ENCODE peak calls at places on chromosomes 3 and 15, in eight cellular contexts. One of them, this sample, is unnamed.

GRCh38 chr3:16866447-16867025 is 18.2 kb upstream of the PLCL2 start:
- DNase-seq in HCT116: no peak
- DNase-seq in OCI-LY7: peak; percentile 16
- DNase-seq in PC-3: peak; percentile 53
- DNase-seq in MM.1S: no peak
- DNase-seq in SK-N-SH: no peak
- DNase-seq in GM23338: no peak
- DNase-seq in PC-9: no peak
- DNase-seq in this sample: no peak

GRCh38 chr15:69398541-69398940 is 15.6 kb upstream of the KIF23 start:
- DNase-seq in HCT116: no peak
- DNase-seq in OCI-LY7: no peak
- DNase-seq in PC-3: no peak
- DNase-seq in MM.1S: no peak
- DNase-seq in SK-N-SH: no peak
- DNase-seq in GM23338: no peak
- DNase-seq in PC-9: no peak
- DNase-seq in this sample: no peak

GRCh38 chr15:79121571-79121970 is 31.0 kb upstream of the RASGRF1 start:
- DNase-seq in HCT116: no peak
- DNase-seq in OCI-LY7: no peak
- DNase-seq in PC-3: no peak
- DNase-seq in MM.1S: no peak
- DNase-seq in SK-N-SH: no peak
- DNase-seq in GM23338: no peak
- DNase-seq in PC-9: no peak
- DNase-seq in this sample: no peak

GRCh38 chr3:12444582-12445468 is 39.5 kb upstream of the TSEN2 start:
- DNase-seq in HCT116: peak; percentile 88
- DNase-seq in OCI-LY7: no peak
- DNase-seq in PC-3: peak; percentile 99
- DNase-seq in MM.1S: no peak
- DNase-seq in SK-N-SH: peak; percentile 82
- DNase-seq in GM23338: peak; percentile 40
- DNase-seq in PC-9: peak; percentile 99
- DNase-seq in this sample: peak; percentile 84

GRCh38 chr3:148727242-148727641 is 29.5 kb downstream of the AGTR1 start:
- DNase-seq in HCT116: peak; percentile 49
- DNase-seq in OCI-LY7: peak; percentile 21
- DNase-seq in PC-3: peak; percentile 34
- DNase-seq in MM.1S: peak; percentile 73
- DNase-seq in SK-N-SH: peak; percentile 66
- DNase-seq in GM23338: peak; percentile 86
- DNase-seq in PC-9: no peak
- DNase-seq in this sample: peak; percentile 57

GRCh38 chr3:102354818-102355515 is 79.8 kb upstream of the ZPLD1 start:
- DNase-seq in HCT116: peak; percentile 12
- DNase-seq in OCI-LY7: no peak
- DNase-seq in PC-3: peak; percentile 85
- DNase-seq in MM.1S: no peak
- DNase-seq in SK-N-SH: no peak
- DNase-seq in GM23338: no peak
- DNase-seq in PC-9: peak; percentile 72
- DNase-seq in this sample: peak; percentile 66

GRCh38 chr3:13493867-13494441 is 13.8 kb downstream of the HDAC11 start:
- DNase-seq in HCT116: no peak
- DNase-seq in OCI-LY7: no peak
- DNase-seq in PC-3: no peak
- DNase-seq in MM.1S: no peak
- DNase-seq in SK-N-SH: no peak
- DNase-seq in GM23338: no peak
- DNase-seq in PC-9: no peak
- DNase-seq in this sample: no peak

GRCh38 chr3:39361252-39361927 is 21.8 kb upstream of the SLC25A38 start:
- DNase-seq in HCT116: no peak
- DNase-seq in OCI-LY7: no peak
- DNase-seq in PC-3: no peak
- DNase-seq in MM.1S: no peak
- DNase-seq in SK-N-SH: no peak
- DNase-seq in GM23338: no peak
- DNase-seq in PC-9: no peak
- DNase-seq in this sample: no peak

GRCh38 chr3:128801779-128802369 is 75.9 kb downstream of the RAB7A start:
- DNase-seq in HCT116: no peak
- DNase-seq in OCI-LY7: no peak
- DNase-seq in PC-3: no peak
- DNase-seq in MM.1S: no peak
- DNase-seq in SK-N-SH: no peak
- DNase-seq in GM23338: no peak
- DNase-seq in PC-9: no peak
- DNase-seq in this sample: no peak

GRCh38 chr3:128799650-128800049 is 73.7 kb downstream of the RAB7A start:
- DNase-seq in HCT116: no peak
- DNase-seq in OCI-LY7: no peak
- DNase-seq in PC-3: no peak
- DNase-seq in MM.1S: no peak
- DNase-seq in SK-N-SH: no peak
- DNase-seq in GM23338: no peak
- DNase-seq in PC-9: no peak
- DNase-seq in this sample: no peak

GRCh38 chr3:128803307-128803706 is 76.1 kb upstream of the ACAD9 start:
- DNase-seq in HCT116: no peak
- DNase-seq in OCI-LY7: no peak
- DNase-seq in PC-3: no peak
- DNase-seq in MM.1S: no peak
- DNase-seq in SK-N-SH: no peak
- DNase-seq in GM23338: no peak
- DNase-seq in PC-9: no peak
- DNase-seq in this sample: no peak

GRCh38 chr3:128804017-128804816 is 75.2 kb upstream of the ACAD9 start:
- DNase-seq in HCT116: no peak
- DNase-seq in OCI-LY7: peak; percentile 85
- DNase-seq in PC-3: no peak
- DNase-seq in MM.1S: peak; percentile 89
- DNase-seq in SK-N-SH: no peak
- DNase-seq in GM23338: peak; percentile 63
- DNase-seq in PC-9: no peak
- DNase-seq in this sample: no peak

DNA sequence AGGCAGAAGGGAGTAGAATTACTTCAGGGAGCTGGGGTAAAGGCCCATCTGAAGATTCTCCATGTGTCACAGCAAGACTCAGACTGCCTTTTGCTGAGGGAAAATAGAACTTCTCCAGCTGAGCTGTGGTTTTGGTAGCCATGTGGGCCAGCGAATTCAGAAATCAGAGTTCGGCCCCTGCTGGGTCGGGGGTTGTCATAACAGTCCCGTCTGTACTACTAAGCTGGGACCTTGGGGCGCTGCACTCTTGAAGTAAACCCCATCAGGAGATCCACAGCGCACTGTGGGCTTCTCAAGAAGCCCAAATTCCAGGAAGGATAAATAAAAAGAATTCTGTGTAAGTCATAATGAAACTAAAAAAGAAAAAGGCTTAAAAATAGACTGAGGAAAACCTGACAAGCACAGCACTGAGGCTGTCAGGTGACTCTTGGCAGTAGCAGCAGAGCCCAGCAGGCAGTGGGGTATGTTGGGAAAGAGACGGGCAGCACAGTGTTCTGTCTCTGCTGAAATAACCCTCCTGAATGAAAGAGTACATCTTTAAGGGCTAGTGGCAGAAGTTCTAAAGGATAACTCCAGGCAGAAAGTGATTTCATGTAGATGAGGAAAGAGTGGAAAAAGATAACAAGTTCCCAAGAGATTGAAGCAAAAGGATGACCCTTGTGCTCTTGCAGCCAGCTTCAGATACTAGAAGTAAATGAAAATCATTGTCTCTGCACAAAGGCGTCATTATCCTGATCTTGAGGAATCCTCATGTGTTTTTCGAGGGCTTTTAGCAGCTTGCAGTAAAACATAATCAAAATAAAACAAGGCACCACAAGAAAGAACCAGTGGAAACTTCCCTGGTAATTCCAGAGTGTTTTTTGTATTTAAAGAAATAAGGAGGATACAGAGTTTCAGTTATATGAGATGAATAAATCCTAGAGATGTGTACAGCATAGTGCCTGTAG is 74.5 kb downstream of the RAB7A start:
- DNase-seq in HCT116: no peak
- DNase-seq in OCI-LY7: no peak
- DNase-seq in PC-3: no peak
- DNase-seq in MM.1S: peak; percentile 43
- DNase-seq in SK-N-SH: no peak
- DNase-seq in GM23338: no peak
- DNase-seq in PC-9: no peak
- DNase-seq in this sample: no peak
- H3K9me2 ChIP-seq in HCT116: no peaks in the 10 kb centered on the region
- H3K9me2 ChIP-seq in OCI-LY7: no peaks in the 10 kb centered on the region
- H3K9me2 ChIP-seq in PC-3: no peaks in the 10 kb centered on the region
- H3K9me2 ChIP-seq in MM.1S: no peaks in the 10 kb centered on the region
- H3K9me2 ChIP-seq in SK-N-SH: no peaks in the 10 kb centered on the region
- H3K9me2 ChIP-seq in GM23338: no peaks in the 10 kb centered on the region
- H3K9me2 ChIP-seq in PC-9: no peaks in the 10 kb centered on the region
- H3K9me2 ChIP-seq in this sample: no peaks in the 10 kb centered on the region

DNA sequence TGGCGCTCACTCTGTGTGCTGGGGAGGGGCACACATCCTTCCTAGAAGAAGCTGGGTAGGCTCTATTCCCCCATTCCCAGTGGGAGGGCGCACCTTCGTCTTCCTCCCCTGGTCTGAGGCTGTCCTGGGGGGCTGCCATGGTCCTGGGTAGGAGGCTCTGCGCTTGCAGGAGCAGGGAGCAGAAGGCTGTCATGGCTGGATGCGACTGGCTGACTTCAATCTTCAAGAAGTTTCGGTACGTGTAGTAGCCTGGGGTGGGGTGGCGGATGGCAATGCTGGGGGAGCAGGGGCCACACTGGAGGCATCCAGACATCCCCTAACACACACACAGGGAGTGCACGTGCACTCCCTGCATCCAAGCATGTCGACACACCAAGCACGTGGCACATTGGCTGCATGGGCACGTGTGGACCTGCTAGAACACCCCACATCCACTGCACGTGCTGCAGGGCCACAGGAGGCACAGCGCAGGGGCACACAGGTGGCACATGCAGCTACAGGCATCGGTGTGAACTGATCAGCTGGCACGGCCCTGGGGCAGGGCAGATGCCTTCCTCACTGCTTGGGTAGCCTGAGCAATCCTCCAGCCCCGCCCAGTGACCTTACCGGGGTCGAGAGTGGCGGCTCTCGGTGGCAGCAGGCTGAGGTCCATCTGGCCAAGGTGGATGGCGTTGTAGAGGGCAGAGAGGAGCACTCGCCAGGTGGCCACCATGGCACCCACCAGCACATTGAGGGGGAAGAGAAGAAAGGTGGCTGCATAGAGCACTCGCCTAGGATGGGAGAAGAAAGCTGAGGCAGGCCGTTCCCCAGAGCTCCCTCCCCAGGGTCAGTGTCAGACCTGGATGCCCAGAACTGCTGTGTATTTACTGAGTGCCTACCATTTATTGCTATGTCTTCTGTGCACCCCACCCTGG is 7.4 kb downstream of the ISLR start:
- DNase-seq in HCT116: no peak
- DNase-seq in OCI-LY7: no peak
- DNase-seq in PC-3: no peak
- DNase-seq in MM.1S: no peak
- DNase-seq in SK-N-SH: peak; percentile 18
- DNase-seq in GM23338: no peak
- DNase-seq in PC-9: no peak
- DNase-seq in this sample: no peak
- TF ChIP-seq CTCF in HCT116: no peak
- TF ChIP-seq CTCF in OCI-LY7: no peak
- TF ChIP-seq CTCF in PC-3: no peak
- TF ChIP-seq CTCF in MM.1S: no peak
- TF ChIP-seq CTCF in SK-N-SH: no peak
- TF ChIP-seq CTCF in GM23338: no peak
- TF ChIP-seq CTCF in PC-9: no peak
- TF ChIP-seq CTCF in this sample: no peak

GRCh38 chr15:39433351-39433750 is 147.5 kb upstream of the THBS1 start:
- DNase-seq in HCT116: no peak
- DNase-seq in OCI-LY7: no peak
- DNase-seq in PC-3: no peak
- DNase-seq in MM.1S: no peak
- DNase-seq in SK-N-SH: no peak
- DNase-seq in GM23338: no peak
- DNase-seq in PC-9: no peak
- DNase-seq in this sample: no peak
- H3K9me2 ChIP-seq in HCT116: no peaks in the 10 kb centered on the region
- H3K9me2 ChIP-seq in OCI-LY7: no peaks in the 10 kb centered on the region
- H3K9me2 ChIP-seq in PC-3: no peaks in the 10 kb centered on the region
- H3K9me2 ChIP-seq in MM.1S: no peaks in the 10 kb centered on the region
- H3K9me2 ChIP-seq in SK-N-SH: no peaks in the 10 kb centered on the region
- H3K9me2 ChIP-seq in GM23338: peaks cover 22% of the 10 kb centered on the region
- H3K9me2 ChIP-seq in PC-9: no peaks in the 10 kb centered on the region
- H3K9me2 ChIP-seq in this sample: no peaks in the 10 kb centered on the region

GRCh38 chr15:99172989-99173388 is 68.1 kb downstream of the SYNM start:
- DNase-seq in HCT116: no peak
- DNase-seq in OCI-LY7: no peak
- DNase-seq in PC-3: no peak
- DNase-seq in MM.1S: no peak
- DNase-seq in SK-N-SH: no peak
- DNase-seq in GM23338: no peak
- DNase-seq in PC-9: no peak
- DNase-seq in this sample: no peak

GRCh38 chr15:99169769-99170311 is 65.0 kb downstream of the SYNM start:
- DNase-seq in HCT116: no peak
- DNase-seq in OCI-LY7: no peak
- DNase-seq in PC-3: no peak
- DNase-seq in MM.1S: no peak
- DNase-seq in SK-N-SH: no peak
- DNase-seq in GM23338: no peak
- DNase-seq in PC-9: no peak
- DNase-seq in this sample: peak; percentile 48

GRCh38 chr15:99172171-99172570 is 67.3 kb downstream of the SYNM start:
- DNase-seq in HCT116: no peak
- DNase-seq in OCI-LY7: no peak
- DNase-seq in PC-3: no peak
- DNase-seq in MM.1S: no peak
- DNase-seq in SK-N-SH: no peak
- DNase-seq in GM23338: no peak
- DNase-seq in PC-9: no peak
- DNase-seq in this sample: no peak

GRCh38 chr15:99168601-99169580 is 64.0 kb downstream of the SYNM start:
- DNase-seq in HCT116: no peak
- DNase-seq in OCI-LY7: peak; percentile 12
- DNase-seq in PC-3: no peak
- DNase-seq in MM.1S: no peak
- DNase-seq in SK-N-SH: no peak
- DNase-seq in GM23338: no peak
- DNase-seq in PC-9: no peak
- DNase-seq in this sample: no peak

DNA sequence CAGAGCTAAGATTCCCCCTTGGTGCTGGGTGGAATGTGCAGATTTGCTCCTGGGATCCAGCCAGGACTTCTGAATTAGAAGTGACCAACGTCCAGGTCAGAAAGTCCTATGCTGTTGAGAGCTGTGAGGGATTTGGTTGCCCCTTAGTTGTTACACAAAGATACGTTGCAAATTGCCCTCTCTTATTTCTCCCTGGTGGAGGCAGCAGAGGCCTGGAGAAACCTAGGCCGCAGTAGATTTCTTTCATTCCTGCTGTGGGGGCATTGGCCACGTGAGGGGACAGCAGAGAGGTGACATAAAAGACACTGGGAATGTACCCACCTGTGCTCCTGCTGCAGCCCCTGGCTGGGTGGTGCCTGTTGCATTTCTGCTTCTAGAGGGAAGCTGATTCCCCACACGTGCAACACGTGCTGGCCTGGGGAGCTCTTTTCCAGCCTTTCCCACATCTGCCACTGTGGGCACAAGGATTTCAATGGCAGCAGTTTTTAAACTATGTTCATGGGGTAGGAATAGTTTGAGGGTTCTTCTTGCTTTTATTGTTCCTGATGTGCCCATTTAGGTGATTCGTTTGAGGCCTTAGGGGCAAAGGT is 65.7 kb downstream of the SYNM start:
- DNase-seq in HCT116: no peak
- DNase-seq in OCI-LY7: no peak
- DNase-seq in PC-3: no peak
- DNase-seq in MM.1S: no peak
- DNase-seq in SK-N-SH: no peak
- DNase-seq in GM23338: no peak
- DNase-seq in PC-9: no peak
- DNase-seq in this sample: no peak
- TF ChIP-seq CTCF in HCT116: no peak
- TF ChIP-seq CTCF in OCI-LY7: no peak
- TF ChIP-seq CTCF in PC-3: no peak
- TF ChIP-seq CTCF in MM.1S: no peak
- TF ChIP-seq CTCF in SK-N-SH: peak; percentile 8
- TF ChIP-seq CTCF in GM23338: no peak
- TF ChIP-seq CTCF in PC-9: no peak
- TF ChIP-seq CTCF in this sample: no peak